ENCODE peak calls at places on chromosome 17, in five cellular contexts. One of them, this sample, is unnamed.

GRCh38 chr17:17054636-17055035 is 12.4 kb downstream of the MPRIP start:
- DNase-seq in T-cell: no peak
- DNase-seq in stimulated activated effector memory CD8-positive, alpha-beta T cell treated with anti-CD3 and anti-CD28 coated beads, Interleukin-12 subunit alpha, Interleukin-12 subunit beta, amount 100 ng/mL, for 72 hours: no peak
- DNase-seq in H7: no peak
- DNase-seq in EL: no peak
- DNase-seq in this sample: no peak

GRCh38 chr17:48552453-48553189 is 7.7 kb upstream of the HOXB2 start:
- DNase-seq in T-cell: no peak
- DNase-seq in EL: no peak
- DNase-seq in stimulated activated effector memory CD8-positive, alpha-beta T cell treated with anti-CD3 and anti-CD28 coated beads, Interleukin-12 subunit alpha, Interleukin-12 subunit beta, amount 100 ng/mL, for 72 hours: no peak
- DNase-seq in H7: peak
- DNase-seq in this sample: peak

GRCh38 chr17:3529817-3530741 is 27.5 kb downstream of the TRPV3 start:
- DNase-seq in H7: peak
- DNase-seq in EL: no peak
- DNase-seq in stimulated activated effector memory CD8-positive, alpha-beta T cell treated with anti-CD3 and anti-CD28 coated beads, Interleukin-12 subunit alpha, Interleukin-12 subunit beta, amount 100 ng/mL, for 72 hours: no peak
- DNase-seq in T-cell: no peak
- DNase-seq in this sample: peak

GRCh38 chr17:66229783-66230538 is 746 bp upstream of the APOH start:
- DNase-seq in T-cell: no peak
- DNase-seq in stimulated activated effector memory CD8-positive, alpha-beta T cell treated with anti-CD3 and anti-CD28 coated beads, Interleukin-12 subunit alpha, Interleukin-12 subunit beta, amount 100 ng/mL, for 72 hours: no peak
- DNase-seq in H7: no peak
- DNase-seq in EL: no peak
- DNase-seq in this sample: no peak

GRCh38 chr17:62656446-62656845 is 29.0 kb downstream of the MRC2 start:
- DNase-seq in T-cell: no peak
- DNase-seq in EL: no peak
- DNase-seq in stimulated activated effector memory CD8-positive, alpha-beta T cell treated with anti-CD3 and anti-CD28 coated beads, Interleukin-12 subunit alpha, Interleukin-12 subunit beta, amount 100 ng/mL, for 72 hours: no peak
- DNase-seq in H7: peak
- DNase-seq in this sample: no peak

GRCh38 chr17:27778193-27778592 is 22.1 kb downstream of the NOS2 start:
- DNase-seq in H7: no peak
- DNase-seq in T-cell: no peak
- DNase-seq in EL: peak
- DNase-seq in stimulated activated effector memory CD8-positive, alpha-beta T cell treated with anti-CD3 and anti-CD28 coated beads, Interleukin-12 subunit alpha, Interleukin-12 subunit beta, amount 100 ng/mL, for 72 hours: no peak
- DNase-seq in this sample: no peak

GRCh38 chr17:60165976-60166375 is 16.2 kb downstream of the CA4 start:
- DNase-seq in EL: no peak
- DNase-seq in T-cell: no peak
- DNase-seq in H7: no peak
- DNase-seq in stimulated activated effector memory CD8-positive, alpha-beta T cell treated with anti-CD3 and anti-CD28 coated beads, Interleukin-12 subunit alpha, Interleukin-12 subunit beta, amount 100 ng/mL, for 72 hours: no peak
- DNase-seq in this sample: no peak

GRCh38 chr17:58452738-58453137 is 35.4 kb upstream of the RNF43 start:
- DNase-seq in T-cell: no peak
- DNase-seq in H7: no peak
- DNase-seq in EL: peak
- DNase-seq in stimulated activated effector memory CD8-positive, alpha-beta T cell treated with anti-CD3 and anti-CD28 coated beads, Interleukin-12 subunit alpha, Interleukin-12 subunit beta, amount 100 ng/mL, for 72 hours: no peak
- DNase-seq in this sample: no peak

GRCh38 chr17:73397856-73398540 is 86.2 kb upstream of the CDC42EP4 start:
- DNase-seq in T-cell: no peak
- DNase-seq in stimulated activated effector memory CD8-positive, alpha-beta T cell treated with anti-CD3 and anti-CD28 coated beads, Interleukin-12 subunit alpha, Interleukin-12 subunit beta, amount 100 ng/mL, for 72 hours: no peak
- DNase-seq in H7: peak
- DNase-seq in EL: no peak
- DNase-seq in this sample: no peak

GRCh38 chr17:28178800-28179199 is 136.3 kb downstream of the NLK start:
- DNase-seq in stimulated activated effector memory CD8-positive, alpha-beta T cell treated with anti-CD3 and anti-CD28 coated beads, Interleukin-12 subunit alpha, Interleukin-12 subunit beta, amount 100 ng/mL, for 72 hours: no peak
- DNase-seq in T-cell: no peak
- DNase-seq in H7: no peak
- DNase-seq in EL: no peak
- DNase-seq in this sample: no peak

GRCh38 chr17:21161498-21162393 is 35.0 kb downstream of the DHRS7B start:
- DNase-seq in T-cell: no peak
- DNase-seq in H7: no peak
- DNase-seq in EL: peak
- DNase-seq in stimulated activated effector memory CD8-positive, alpha-beta T cell treated with anti-CD3 and anti-CD28 coated beads, Interleukin-12 subunit alpha, Interleukin-12 subunit beta, amount 100 ng/mL, for 72 hours: no peak
- DNase-seq in this sample: no peak

GRCh38 chr17:39751016-39751543 is 13.3 kb downstream of the GRB7 start:
- DNase-seq in EL: no peak
- DNase-seq in H7: peak
- DNase-seq in T-cell: no peak
- DNase-seq in stimulated activated effector memory CD8-positive, alpha-beta T cell treated with anti-CD3 and anti-CD28 coated beads, Interleukin-12 subunit alpha, Interleukin-12 subunit beta, amount 100 ng/mL, for 72 hours: no peak
- DNase-seq in this sample: no peak

GRCh38 chr17:9408381-9408780 is 167.2 kb downstream of the STX8 start:
- DNase-seq in H7: no peak
- DNase-seq in stimulated activated effector memory CD8-positive, alpha-beta T cell treated with anti-CD3 and anti-CD28 coated beads, Interleukin-12 subunit alpha, Interleukin-12 subunit beta, amount 100 ng/mL, for 72 hours: no peak
- DNase-seq in EL: peak
- DNase-seq in T-cell: no peak
- DNase-seq in this sample: no peak

GRCh38 chr17:80477647-80478478 is 1.5 kb upstream of the NPTX1 start:
- DNase-seq in stimulated activated effector memory CD8-positive, alpha-beta T cell treated with anti-CD3 and anti-CD28 coated beads, Interleukin-12 subunit alpha, Interleukin-12 subunit beta, amount 100 ng/mL, for 72 hours: no peak
- DNase-seq in H7: peak
- DNase-seq in EL: peak
- DNase-seq in T-cell: no peak
- DNase-seq in this sample: peak

GRCh38 chr17:4198995-4199394 is 56.0 kb downstream of the CYB5D2 start:
- DNase-seq in stimulated activated effector memory CD8-positive, alpha-beta T cell treated with anti-CD3 and anti-CD28 coated beads, Interleukin-12 subunit alpha, Interleukin-12 subunit beta, amount 100 ng/mL, for 72 hours: no peak
- DNase-seq in EL: no peak
- DNase-seq in H7: no peak
- DNase-seq in T-cell: no peak
- DNase-seq in this sample: no peak

GRCh38 chr17:28335959-28336871 is 654 bp downstream of the TNFAIP1 start:
- DNase-seq in T-cell: no peak
- DNase-seq in EL: peak
- DNase-seq in stimulated activated effector memory CD8-positive, alpha-beta T cell treated with anti-CD3 and anti-CD28 coated beads, Interleukin-12 subunit alpha, Interleukin-12 subunit beta, amount 100 ng/mL, for 72 hours: no peak
- DNase-seq in H7: peak
- DNase-seq in this sample: peak

GRCh38 chr17:10836966-10837599 is 804 bp downstream of the PIRT start:
- DNase-seq in T-cell: no peak
- DNase-seq in EL: no peak
- DNase-seq in stimulated activated effector memory CD8-positive, alpha-beta T cell treated with anti-CD3 and anti-CD28 coated beads, Interleukin-12 subunit alpha, Interleukin-12 subunit beta, amount 100 ng/mL, for 72 hours: no peak
- DNase-seq in H7: no peak
- DNase-seq in this sample: no peak

GRCh38 chr17:47810901-47811635 is 10.5 kb downstream of the OSBPL7 start:
- DNase-seq in stimulated activated effector memory CD8-positive, alpha-beta T cell treated with anti-CD3 and anti-CD28 coated beads, Interleukin-12 subunit alpha, Interleukin-12 subunit beta, amount 100 ng/mL, for 72 hours: no peak
- DNase-seq in T-cell: no peak
- DNase-seq in EL: no peak
- DNase-seq in H7: peak
- DNase-seq in this sample: no peak

GRCh38 chr17:17570207-17570797 is 21.2 kb downstream of the PEMT start:
- DNase-seq in T-cell: no peak
- DNase-seq in stimulated activated effector memory CD8-positive, alpha-beta T cell treated with anti-CD3 and anti-CD28 coated beads, Interleukin-12 subunit alpha, Interleukin-12 subunit beta, amount 100 ng/mL, for 72 hours: no peak
- DNase-seq in EL: peak
- DNase-seq in H7: peak
- DNase-seq in this sample: peak

GRCh38 chr17:19344311-19345066 is 18.0 kb downstream of the B9D1 start:
- DNase-seq in EL: no peak
- DNase-seq in T-cell: no peak
- DNase-seq in H7: peak
- DNase-seq in stimulated activated effector memory CD8-positive, alpha-beta T cell treated with anti-CD3 and anti-CD28 coated beads, Interleukin-12 subunit alpha, Interleukin-12 subunit beta, amount 100 ng/mL, for 72 hours: no peak
- DNase-seq in this sample: no peak

GRCh38 chr17:518047-518735 is 165.6 kb upstream of the RPH3AL start:
- DNase-seq in stimulated activated effector memory CD8-positive, alpha-beta T cell treated with anti-CD3 and anti-CD28 coated beads, Interleukin-12 subunit alpha, Interleukin-12 subunit beta, amount 100 ng/mL, for 72 hours: no peak
- DNase-seq in T-cell: no peak
- DNase-seq in EL: no peak
- DNase-seq in H7: no peak
- DNase-seq in this sample: no peak

GRCh38 chr17:75146597-75146996 is 7.7 kb downstream of the JPT1 start:
- DNase-seq in T-cell: no peak
- DNase-seq in EL: no peak
- DNase-seq in H7: no peak
- DNase-seq in stimulated activated effector memory CD8-positive, alpha-beta T cell treated with anti-CD3 and anti-CD28 coated beads, Interleukin-12 subunit alpha, Interleukin-12 subunit beta, amount 100 ng/mL, for 72 hours: no peak
- DNase-seq in this sample: no peak

GRCh38 chr17:68709995-68710780 is 109.0 kb upstream of the FAM20A start:
- DNase-seq in H7: no peak
- DNase-seq in T-cell: no peak
- DNase-seq in stimulated activated effector memory CD8-positive, alpha-beta T cell treated with anti-CD3 and anti-CD28 coated beads, Interleukin-12 subunit alpha, Interleukin-12 subunit beta, amount 100 ng/mL, for 72 hours: no peak
- DNase-seq in EL: peak
- DNase-seq in this sample: no peak

GRCh38 chr17:28174352-28175046 is 132.0 kb downstream of the NLK start:
- DNase-seq in EL: peak
- DNase-seq in H7: no peak
- DNase-seq in T-cell: no peak
- DNase-seq in stimulated activated effector memory CD8-positive, alpha-beta T cell treated with anti-CD3 and anti-CD28 coated beads, Interleukin-12 subunit alpha, Interleukin-12 subunit beta, amount 100 ng/mL, for 72 hours: no peak
- DNase-seq in this sample: no peak

GRCh38 chr17:14464741-14465140 is 163.9 kb downstream of the HS3ST3B1 start:
- DNase-seq in stimulated activated effector memory CD8-positive, alpha-beta T cell treated with anti-CD3 and anti-CD28 coated beads, Interleukin-12 subunit alpha, Interleukin-12 subunit beta, amount 100 ng/mL, for 72 hours: no peak
- DNase-seq in EL: peak
- DNase-seq in H7: no peak
- DNase-seq in T-cell: no peak
- DNase-seq in this sample: no peak

GRCh38 chr17:68820825-68821481 is 134.2 kb downstream of the ABCA8 start:
- DNase-seq in H7: no peak
- DNase-seq in EL: no peak
- DNase-seq in T-cell: no peak
- DNase-seq in stimulated activated effector memory CD8-positive, alpha-beta T cell treated with anti-CD3 and anti-CD28 coated beads, Interleukin-12 subunit alpha, Interleukin-12 subunit beta, amount 100 ng/mL, for 72 hours: no peak
- DNase-seq in this sample: no peak

GRCh38 chr17:68248886-68249872 is 1.3 kb downstream of the AMZ2 start:
- DNase-seq in stimulated activated effector memory CD8-positive, alpha-beta T cell treated with anti-CD3 and anti-CD28 coated beads, Interleukin-12 subunit alpha, Interleukin-12 subunit beta, amount 100 ng/mL, for 72 hours: peak
- DNase-seq in T-cell: no peak
- DNase-seq in EL: peak
- DNase-seq in H7: no peak
- DNase-seq in this sample: no peak

GRCh38 chr17:80791758-80792284 is 199.8 kb upstream of the CHMP6 start:
- DNase-seq in H7: no peak
- DNase-seq in stimulated activated effector memory CD8-positive, alpha-beta T cell treated with anti-CD3 and anti-CD28 coated beads, Interleukin-12 subunit alpha, Interleukin-12 subunit beta, amount 100 ng/mL, for 72 hours: peak
- DNase-seq in EL: peak
- DNase-seq in T-cell: no peak
- DNase-seq in this sample: no peak

GRCh38 chr17:2814499-2815341 is 18.5 kb downstream of the RAP1GAP2 start:
- DNase-seq in EL: no peak
- DNase-seq in H7: no peak
- DNase-seq in stimulated activated effector memory CD8-positive, alpha-beta T cell treated with anti-CD3 and anti-CD28 coated beads, Interleukin-12 subunit alpha, Interleukin-12 subunit beta, amount 100 ng/mL, for 72 hours: peak
- DNase-seq in T-cell: peak
- DNase-seq in this sample: no peak

GRCh38 chr17:39144414-39144813 is 7.0 kb downstream of the PLXDC1 start:
- DNase-seq in T-cell: no peak
- DNase-seq in stimulated activated effector memory CD8-positive, alpha-beta T cell treated with anti-CD3 and anti-CD28 coated beads, Interleukin-12 subunit alpha, Interleukin-12 subunit beta, amount 100 ng/mL, for 72 hours: no peak
- DNase-seq in H7: peak
- DNase-seq in EL: peak
- DNase-seq in this sample: no peak

GRCh38 chr17:59963738-59964454 is 644 bp downstream of the RNFT1 start:
- DNase-seq in EL: peak
- DNase-seq in stimulated activated effector memory CD8-positive, alpha-beta T cell treated with anti-CD3 and anti-CD28 coated beads, Interleukin-12 subunit alpha, Interleukin-12 subunit beta, amount 100 ng/mL, for 72 hours: peak
- DNase-seq in H7: peak
- DNase-seq in T-cell: peak
- DNase-seq in this sample: peak